ENCODE peak calls at places on chromosomes 12 and 14, in ten cellular contexts. E is heart right ventricle; L is body of pancreas; Y is A549; M is lung; D is CD8-positive, alpha-beta memory T cell; K is neural progenitor cell; Z is PC-9; C is breast epithelium; A is lower lobe of right lung. I is an unnamed sample.

GRCh38 chr14:23307687-23308644 is 1.3 kb downstream of the BCL2L2 start:
- DNase-seq in Y (no peak), E (no peak), L (no peak), K (no peak), D (no peak), C (peak; percentile 15), Z (no peak), M (no peak), A (no peak), I (no peak)

GRCh38 chr12:3487027-3487426 is 4.0 kb upstream of the PRMT8 start:
- DNase-seq in Z (no peak), K (no peak), A (no peak), D (no peak), C (no peak), Y (no peak), L (no peak), E (no peak), M (no peak), I (no peak)

GRCh38 chr12:58541300-58541690 is 379.0 kb downstream of the LRIG3 start:
- DNase-seq in D (no peak), A (no peak), K (no peak), M (no peak), L (no peak), Y (no peak), E (no peak), C (no peak), Z (no peak), I (no peak)

GRCh38 chr12:103779410-103780092 is 61.5 kb downstream of the NT5DC3 start:
- DNase-seq in A (no peak), C (no peak), E (no peak), L (no peak), M (no peak), D (no peak), K (no peak), Y (no peak), Z (no peak), I (no peak)

GRCh38 chr12:51905507-51906438 is 1.5 kb upstream of the ACVRL1 start:
- DNase-seq in E (peak; percentile 89), A (peak; percentile 81), Y (no peak), Z (no peak), K (no peak), C (no peak), M (peak; percentile 76), L (no peak), D (no peak), I (no peak)

GRCh38 chr12:119247007-119247719 is 68.4 kb downstream of the HSPB8 start:
- DNase-seq in A (no peak), D (no peak), L (no peak), E (peak; percentile 52), K (no peak), Z (no peak), M (no peak), Y (no peak), C (no peak), I (no peak)

GRCh38 chr14:78535041-78535440 is 364.9 kb downstream of the NRXN3 start:
- DNase-seq in D (no peak), Z (no peak), A (no peak), E (no peak), K (no peak), Y (no peak), C (no peak), M (no peak), L (no peak), I (no peak)

GRCh38 chr14:76191297-76191696 is 39.6 kb downstream of the GPATCH2L start:
- DNase-seq in Y (no peak), D (no peak), M (peak; percentile 31), Z (no peak), K (no peak), C (no peak), E (peak; percentile 7), L (no peak), A (no peak), I (no peak)

GRCh38 chr14:67526676-67527459 is 6.2 kb upstream of the PLEKHH1 start:
- DNase-seq in Y (peak; percentile 54), Z (peak; percentile 43), A (no peak), K (peak; percentile 68), E (peak; percentile 22), D (no peak), L (peak; percentile 62), M (peak; percentile 55), C (no peak), I (no peak)

GRCh38 chr14:96662116-96662901 is 134.9 kb upstream of the VRK1 start:
- DNase-seq in M (peak; percentile 38), Y (no peak), C (no peak), E (no peak), L (no peak), A (no peak), D (no peak), K (no peak), Z (no peak), I (no peak)

GRCh38 chr14:103194256-103195045 is 71.2 kb downstream of the TNFAIP2 start:
- DNase-seq in E (no peak), L (no peak), M (no peak), K (no peak), Y (no peak), D (no peak), A (no peak), Z (peak; percentile 37), C (no peak), I (no peak)

GRCh38 chr12:86081798-86082197 is 174.4 kb downstream of the MGAT4C start:
- DNase-seq in M (no peak), A (no peak), D (no peak), C (no peak), K (no peak), Y (no peak), Z (no peak), L (no peak), E (no peak), I (no peak)

GRCh38 chr12:124527861-124528561 is 39.4 kb downstream of the NCOR2 start:
- DNase-seq in K (no peak), L (no peak), C (no peak), M (no peak), Y (no peak), D (no peak), Z (no peak), E (no peak), A (no peak), I (no peak)

GRCh38 chr14:93525691-93526451 is 95.1 kb downstream of the UNC79 start:
- DNase-seq in C (no peak), D (no peak), K (no peak), A (no peak), Y (no peak), E (no peak), Z (no peak), M (no peak), L (no peak), I (no peak)

GRCh38 chr14:93522221-93522620 is 91.5 kb downstream of the UNC79 start:
- DNase-seq in M (no peak), L (no peak), A (no peak), C (no peak), K (no peak), Z (no peak), E (no peak), D (no peak), Y (no peak), I (no peak)

GRCh38 chr14:93520053-93520607 is 89.4 kb downstream of the UNC79 start:
- DNase-seq in Z (no peak), M (no peak), E (no peak), D (no peak), C (no peak), L (no peak), A (no peak), Y (no peak), K (no peak), I (no peak)
- H3K9me3 ChIP-seq in Z (peaks cover 12% of the 10 kb centered on the region), M (no peaks in the 10 kb centered on the region), E (peaks cover 20% of the 10 kb centered on the region), D (peaks cover 6% of the 10 kb centered on the region), C (peaks cover 18% of the 10 kb centered on the region), L (no peaks in the 10 kb centered on the region), A (peaks cover 21% of the 10 kb centered on the region), Y (peaks cover 47% of the 10 kb centered on the region), K (peaks cover 26% of the 10 kb centered on the region), I (peaks cover 17% of the 10 kb centered on the region)

GRCh38 chr12:1935242-1935641 is 16.8 kb upstream of the CACNA2D4 start:
- DNase-seq in L (peak; percentile 38), E (no peak), Z (no peak), Y (no peak), A (no peak), D (no peak), C (no peak), M (no peak), K (no peak), I (no peak)

GRCh38 chr12:1936406-1937320 is 18.2 kb upstream of the CACNA2D4 start:
- DNase-seq in K (no peak), C (no peak), M (peak; percentile 62), D (no peak), A (peak; percentile 80), E (peak; percentile 63), Y (peak; percentile 13), L (peak; percentile 89), Z (peak; percentile 24), I (peak; percentile 54)

GRCh38 chr12:1934068-1934467 is 15.6 kb upstream of the CACNA2D4 start:
- DNase-seq in Z (no peak), E (no peak), K (no peak), D (no peak), A (no peak), M (no peak), Y (no peak), C (no peak), L (no peak), I (no peak)

GRCh38 chr12:1934831-1935230 is 16.4 kb upstream of the CACNA2D4 start:
- DNase-seq in E (no peak), A (no peak), Y (no peak), M (no peak), Z (no peak), K (no peak), D (no peak), C (no peak), L (no peak), I (no peak)

GRCh38 chr12:1935700-1936378 is 17.4 kb upstream of the CACNA2D4 start:
- DNase-seq in Z (no peak), C (no peak), A (no peak), E (no peak), Y (no peak), M (no peak), L (peak; percentile 90), D (no peak), K (no peak), I (no peak)
- H3K27ac ChIP-seq in Z (no peak overlapping the region), C (no peak overlapping the region), A (no peak overlapping the region), E (no peak overlapping the region), Y (peak overlapping the region; percentile 47), M (peak overlapping the region; percentile 70), L (peak overlapping the region; percentile 71), D (no peak overlapping the region), K (no peak overlapping the region), I (peak overlapping the region; percentile 88)

DNA sequence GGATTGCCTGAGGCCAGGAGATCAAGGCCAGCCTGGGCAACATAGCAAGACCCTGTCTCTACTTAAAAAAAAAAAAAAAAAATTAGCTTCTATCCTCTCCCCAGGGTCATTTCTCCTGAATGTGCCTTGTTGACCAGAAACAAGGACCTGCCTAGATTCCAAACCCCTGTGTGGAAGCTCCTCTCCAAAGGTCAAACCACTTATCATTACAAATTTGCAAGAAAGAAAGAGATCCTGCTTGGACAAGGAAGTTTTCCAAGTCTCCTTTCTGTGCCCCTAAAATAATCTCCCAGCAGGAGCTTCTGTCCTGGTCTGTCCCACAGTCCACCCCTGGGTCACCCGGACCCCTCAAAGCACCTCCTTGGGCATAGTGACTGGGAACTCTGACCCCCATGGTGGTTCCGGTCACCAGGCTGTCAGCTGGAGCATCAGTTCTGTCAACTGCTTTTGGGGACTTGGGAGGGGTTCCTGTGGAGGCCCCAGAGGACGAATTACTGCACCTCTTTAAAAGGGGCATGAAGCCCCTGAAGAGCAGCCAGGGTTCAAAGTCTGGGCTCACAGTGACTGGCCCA is 38.4 kb downstream of the ACTN1 start:
- DNase-seq in Y (no peak), E (no peak), A (no peak), K (no peak), M (no peak), L (no peak), Z (no peak), D (no peak), C (no peak), I (no peak)
- H3K4me1 ChIP-seq in Y (peaks cover 95% of the 10 kb centered on the region), E (peaks cover 100% of the 10 kb centered on the region), A (peaks cover 82% of the 10 kb centered on the region), K (peaks cover 32% of the 10 kb centered on the region), M (peaks cover 48% of the 10 kb centered on the region), L (peaks cover 100% of the 10 kb centered on the region), Z (peaks cover 85% of the 10 kb centered on the region), D (peaks cover 56% of the 10 kb centered on the region), C (peaks cover 58% of the 10 kb centered on the region), I (peaks cover 82% of the 10 kb centered on the region)

GRCh38 chr14:82537831-82538230 is 1004.2 kb upstream of the SEL1L start:
- DNase-seq in L (no peak), E (no peak), Y (no peak), A (no peak), Z (no peak), D (no peak), K (peak; percentile 5), M (no peak), C (no peak), I (no peak)
- H3K9me3 ChIP-seq in L (no peaks in the 10 kb centered on the region), E (no peaks in the 10 kb centered on the region), Y (no peaks in the 10 kb centered on the region), A (no peaks in the 10 kb centered on the region), Z (no peaks in the 10 kb centered on the region), D (no peaks in the 10 kb centered on the region), K (no peaks in the 10 kb centered on the region), M (no peaks in the 10 kb centered on the region), C (no peaks in the 10 kb centered on the region), I (no peaks in the 10 kb centered on the region)